ENCODE peak calls at places on chromosomes 11 and 22, in four cellular contexts. S is neural progenitor cell, E is NB4, G is OCI-LY7. J is an unnamed sample.

GRCh38 chr11:17388609-17389204 is at the start of gene KCNJ11:
- DNase-seq in S (peak), E (no peak), G (no peak), J (no peak)

GRCh38 chr11:76719281-76719680 is 48.7 kb upstream of the LRRC32 start:
- DNase-seq in S (no peak), E (no peak), G (no peak), J (no peak)

GRCh38 chr22:39087881-39088687 is 9.0 kb upstream of the APOBEC3H start:
- DNase-seq in S (peak), E (no peak), G (no peak), J (no peak)

GRCh38 chr22:32112380-32112779 is 46.7 kb downstream of the C22orf42 start:
- DNase-seq in S (no peak), E (no peak), G (no peak), J (no peak)

GRCh38 chr11:106644824-106645223 is 373.5 kb downstream of the GUCY1A2 start:
- DNase-seq in S (no peak), E (no peak), G (no peak), J (peak)

GRCh38 chr11:92211576-92212167 is 12.9 kb upstream of the FAT3 start:
- DNase-seq in S (peak), E (peak), G (no peak), J (peak)

GRCh38 chr11:94926271-94926625 is 47.1 kb downstream of the CWC15 start:
- DNase-seq in S (no peak), E (no peak), G (no peak), J (no peak)

GRCh38 chr11:11763796-11764427 is 77.9 kb upstream of the USP47 start:
- DNase-seq in S (no peak), E (no peak), G (no peak), J (no peak)

GRCh38 chr22:18055619-18056160 is 22.1 kb upstream of the PEX26 start:
- DNase-seq in S (no peak), E (no peak), G (no peak), J (no peak)

GRCh38 chr11:63572026-63572688 is 9.0 kb upstream of the PLAAT2 start:
- DNase-seq in S (no peak), E (peak), G (peak), J (no peak)

GRCh38 chr22:17205432-17205831 is 13.8 kb downstream of the ADA2 start:
- DNase-seq in S (no peak), E (peak), G (peak), J (no peak)

GRCh38 chr11:130037058-130037457 is 32.6 kb upstream of the APLP2 start:
- DNase-seq in S (no peak), E (no peak), G (no peak), J (peak)

GRCh38 chr11:10584071-10584501 is 15.6 kb upstream of the LYVE1 start:
- DNase-seq in S (no peak), E (no peak), G (no peak), J (peak)

GRCh38 chr22:24953294-24954113 is 988 bp downstream of the KIAA1671 start:
- DNase-seq in S (peak), E (no peak), G (no peak), J (no peak)

GRCh38 chr11:122267602-122268001 is 151.6 kb upstream of the BLID start:
- DNase-seq in S (no peak), E (peak), G (no peak), J (peak)

GRCh38 chr11:37199082-37199481 is 601.0 kb upstream of the RAG2 start:
- DNase-seq in S (no peak), E (no peak), G (no peak), J (no peak)

GRCh38 chr11:112459001-112459400 is 198.3 kb upstream of the PLET1 start:
- DNase-seq in S (no peak), E (no peak), G (no peak), J (no peak)

GRCh38 chr11:117927926-117928325 is 1.3 kb downstream of the TMPRSS13 start:
- DNase-seq in S (no peak), E (no peak), G (no peak), J (no peak)

GRCh38 chr11:117929568-117930207 is 486 bp upstream of the TMPRSS13 start:
- DNase-seq in S (no peak), E (no peak), G (no peak), J (no peak)

GRCh38 chr11:117930668-117931330 is 1.6 kb upstream of the TMPRSS13 start:
- DNase-seq in S (no peak), E (no peak), G (peak), J (no peak)

GRCh38 chr11:117930208-117930570 is 987 bp upstream of the TMPRSS13 start:
- DNase-seq in S (no peak), E (no peak), G (no peak), J (no peak)

GRCh38 chr11:117928818-117929567 is at the start of gene TMPRSS13:
- DNase-seq in S (no peak), E (no peak), G (no peak), J (no peak)
- H3K4me3 ChIP-seq in S (no peak), E (no peak), G (no peak), J (no peak)

DNA sequence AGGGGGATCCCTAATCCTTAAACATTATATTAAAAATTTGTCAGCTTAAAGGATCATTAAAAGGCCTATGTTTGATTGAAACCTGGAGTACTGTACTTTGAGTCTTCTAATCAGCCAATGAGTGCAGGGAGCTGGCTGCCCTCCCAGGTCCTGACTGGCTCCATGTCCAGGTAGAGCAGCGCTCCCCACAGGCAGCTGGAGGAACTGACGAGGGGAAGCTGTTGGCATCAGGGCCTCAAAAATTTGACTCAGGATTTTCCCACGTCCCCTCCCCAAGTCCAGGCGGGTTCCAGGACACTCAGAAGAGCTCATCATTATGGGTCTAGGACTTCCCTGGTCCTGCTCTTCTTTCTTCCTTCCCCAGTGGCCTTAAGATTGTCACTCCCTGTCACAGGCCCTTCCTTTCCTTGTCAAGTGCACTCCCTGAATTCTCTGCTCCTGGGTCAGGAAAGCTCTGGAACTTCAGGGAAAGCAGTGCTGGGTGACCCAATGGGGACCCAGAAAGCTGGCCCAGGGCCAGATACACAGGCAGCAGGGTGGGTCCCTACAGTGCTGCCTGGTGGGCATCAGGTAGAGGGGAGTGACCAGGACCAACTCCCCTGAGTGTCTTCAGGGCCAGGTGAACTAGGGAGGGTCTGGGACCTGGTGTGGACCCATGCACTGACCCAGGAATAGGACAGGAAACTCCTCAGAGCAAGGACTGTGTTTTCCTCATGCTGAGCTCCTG is 65.5 kb downstream of the GGTLC2 start:
- DNase-seq in S (peak), E (peak), G (peak), J (peak)
- TF ChIP-seq CTCF in S (peak), E (peak), G (peak), J (peak)

GRCh38 chr22:23764931-23765881 is 2.4 kb downstream of the C22orf15 start:
- DNase-seq in S (no peak), E (no peak), G (no peak), J (no peak)
- H3K4me3 ChIP-seq in S (no peak), E (no peak), G (peak), J (no peak)

DNA sequence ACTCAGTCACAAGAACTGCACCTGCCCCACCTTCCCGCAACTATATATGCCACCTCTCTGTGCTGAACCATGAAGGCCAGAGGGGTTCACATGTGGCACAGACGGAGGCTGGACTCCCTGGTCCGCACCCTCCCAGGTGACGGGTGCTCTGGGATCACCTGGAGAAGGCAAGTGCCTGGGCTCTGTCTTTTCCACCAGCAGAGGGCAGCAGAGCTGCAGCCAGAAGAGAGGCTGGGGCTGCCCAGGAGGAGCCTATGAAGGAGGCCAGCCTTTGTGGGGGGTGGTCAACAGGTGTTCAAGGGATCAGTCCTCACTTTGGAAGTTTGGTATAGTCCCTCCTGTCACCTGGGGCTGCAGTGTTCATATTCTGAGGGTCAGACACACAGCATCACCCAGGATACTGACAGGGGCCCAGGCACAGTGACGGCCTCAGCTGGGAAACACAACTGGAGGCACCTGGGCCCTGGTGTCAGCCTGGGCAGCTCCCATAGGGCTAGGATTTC is 39.2 kb upstream of the IGLL5 start:
- DNase-seq in S (peak), E (peak), G (peak), J (peak)
- TF ChIP-seq CTCF in S (peak), E (peak), G (peak), J (peak)

GRCh38 chr11:2810401-2811205 is 75.0 kb downstream of the CDKN1C start:
- DNase-seq in S (no peak), E (no peak), G (no peak), J (peak)

GRCh38 chr11:2813968-2814367 is 71.6 kb downstream of the CDKN1C start:
- DNase-seq in S (no peak), E (no peak), G (no peak), J (no peak)

GRCh38 chr11:2811206-2812091 is 74.1 kb downstream of the CDKN1C start:
- DNase-seq in S (no peak), E (no peak), G (no peak), J (no peak)

GRCh38 chr11:2813141-2813908 is 72.2 kb downstream of the CDKN1C start:
- DNase-seq in S (no peak), E (peak), G (no peak), J (peak)

DNA sequence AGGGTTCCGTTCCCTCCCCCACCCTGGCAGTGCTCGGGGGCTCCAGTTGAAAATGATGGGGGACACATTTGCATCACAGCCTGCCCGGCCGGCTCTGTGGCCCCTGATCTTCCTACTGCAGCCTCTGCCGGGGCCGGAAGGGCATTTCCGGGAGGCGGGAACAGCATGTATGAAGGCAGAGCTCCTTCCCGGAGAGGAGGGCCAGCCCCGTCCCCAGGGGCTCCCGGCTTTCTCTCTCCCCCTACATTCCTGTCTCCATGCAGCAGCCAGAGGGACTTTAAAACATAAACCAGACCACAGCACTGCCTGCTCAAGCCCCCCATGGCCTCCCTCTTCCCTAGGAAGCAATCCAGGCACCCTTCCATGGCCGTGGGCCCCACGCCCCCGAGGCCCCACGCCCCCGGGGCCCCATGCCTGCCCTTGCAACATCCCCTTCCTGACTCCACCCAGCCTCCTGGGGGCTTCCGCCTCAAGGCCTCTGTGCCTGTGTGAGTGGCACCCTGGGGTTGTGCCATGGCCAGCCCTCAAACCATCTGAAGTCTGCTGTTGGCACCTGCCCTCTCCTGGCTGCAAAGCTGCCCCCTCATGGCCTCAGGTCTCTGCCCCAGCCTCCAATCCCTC is 73.1 kb downstream of the CDKN1C start:
- DNase-seq in S (no peak), E (peak), G (no peak), J (peak)
- H3K4me3 ChIP-seq in S (no peak), E (peak), G (no peak), J (no peak)

GRCh38 chr11:119153049-119153818 is 4.4 kb downstream of the ABCG4 start:
- DNase-seq in S (peak), E (no peak), G (no peak), J (no peak)
- TF ChIP-seq CTCF in S (peak), E (peak), G (peak), J (no peak)

DNA sequence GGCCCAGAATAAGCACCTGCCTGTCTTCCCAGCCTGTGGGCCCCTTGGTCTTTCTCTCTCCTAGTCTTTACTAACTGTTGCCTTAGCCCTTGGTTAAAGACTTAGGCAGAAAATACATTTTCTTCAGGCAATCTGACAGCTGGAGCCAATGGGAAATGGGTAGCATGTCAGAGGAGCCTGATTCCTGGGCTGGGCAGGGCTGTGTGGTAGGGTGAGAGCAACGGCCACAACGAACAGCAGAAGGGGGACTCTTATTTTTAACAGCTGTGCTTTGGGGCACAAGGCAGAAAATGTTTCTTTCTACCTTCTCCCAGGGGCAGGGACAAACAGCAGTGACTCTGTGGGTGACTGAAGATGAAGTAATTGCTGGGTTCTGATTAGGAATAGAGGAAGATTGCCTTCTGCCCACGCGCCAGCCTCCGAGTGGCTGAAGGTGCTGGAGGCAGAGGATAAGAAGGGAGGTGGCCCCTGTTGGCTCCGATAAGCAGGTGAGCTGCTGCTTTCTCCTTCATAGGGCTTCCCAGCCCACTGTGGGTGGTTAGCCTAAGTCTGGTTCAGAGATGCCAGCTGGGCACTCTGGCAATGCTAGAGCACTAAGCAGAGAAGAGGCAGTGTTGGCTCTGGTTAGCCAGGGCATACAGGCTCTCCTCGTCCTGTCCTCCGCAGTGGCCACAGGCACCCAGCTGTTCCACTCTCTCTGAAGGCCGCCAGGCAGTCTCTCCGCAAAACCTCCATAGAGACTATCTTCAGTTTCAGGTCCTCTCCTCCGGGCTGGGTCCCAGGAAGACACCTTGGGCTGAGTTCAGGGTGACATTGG is 1.5 kb downstream of the YPEL4 start:
- DNase-seq in S (no peak), E (peak), G (no peak), J (peak)
- H3K4me3 ChIP-seq in S (peak), E (no peak), G (peak), J (peak)

GRCh38 chr22:50473088-50473487 is 1.7 kb downstream of the SBF1 start:
- DNase-seq in S (peak), E (peak), G (peak), J (no peak)
- TF ChIP-seq CTCF in S (peak), E (peak), G (peak), J (peak)

GRCh38 chr11:58727415-58727797 is 4.3 kb downstream of the GLYAT start:
- DNase-seq in S (no peak), E (no peak), G (no peak), J (no peak)
- H3K4me3 ChIP-seq in S (no peak), E (no peak), G (no peak), J (no peak)

GRCh38 chr22:50267591-50268390 is 2.4 kb downstream of the MAPK11 start:
- DNase-seq in S (peak), E (no peak), G (peak), J (peak)
- TF ChIP-seq CTCF in S (peak), E (no peak), G (peak), J (peak)